ENCODE peak calls at places on chromosomes 11 and 22, in four cellular contexts. U is AG04450, E is non-pigmented ciliary epithelial cell, K is T-helper 17 cell. T is an unnamed sample.
A peak's percentile ranks its signal among the peaks of the same experiment; 100 is the strongest.

GRCh38 chr22:38005943-38006342 is 21.6 kb upstream of the SOX10 start:
- DNase-seq in U (no peak), E (no peak), K (no peak), T (no peak)

GRCh38 chr11:116217006-116217405 is 555.8 kb downstream of the BUD13 start:
- DNase-seq in U (no peak), E (no peak), K (no peak), T (no peak)

GRCh38 chr22:20531404-20532181 is 24.2 kb downstream of the MED15 start:
- DNase-seq in U (no peak), E (no peak), K (no peak), T (no peak)

GRCh38 chr22:20249797-20250354 is 18.2 kb downstream of the RTN4R start:
- DNase-seq in U (no peak), E (no peak), K (no peak), T (no peak)

GRCh38 chr22:35601743-35602633 is 15.1 kb downstream of the MB start:
- DNase-seq in U (peak; percentile 20), E (peak; percentile 42), K (no peak), T (no peak)

GRCh38 chr11:73099512-73100266 is 42.4 kb downstream of the FCHSD2 start:
- DNase-seq in U (no peak), E (no peak), K (no peak), T (no peak)

GRCh38 chr22:47613606-47614350 is 851.3 kb downstream of the TBC1D22A start:
- DNase-seq in U (no peak), E (no peak), K (no peak), T (no peak)

GRCh38 chr11:121521145-121522042 is 68.6 kb upstream of the SORL1-AS1 start:
- DNase-seq in U (no peak), E (no peak), K (no peak), T (no peak)

GRCh38 chr11:122796128-122796717 is 42.1 kb upstream of the CRTAM start:
- DNase-seq in U (no peak), E (no peak), K (peak; percentile 39), T (peak; percentile 52)

GRCh38 chr11:606245-606644 is 9.5 kb downstream of the IRF7 start:
- DNase-seq in U (no peak), E (no peak), K (no peak), T (no peak)

GRCh38 chr22:29722151-29722550 is 2.3 kb downstream of the CABP7 start:
- DNase-seq in U (no peak), E (no peak), K (no peak), T (no peak)

GRCh38 chr11:9351956-9352355 is 32.5 kb upstream of the IPO7 start:
- DNase-seq in U (no peak), E (no peak), K (no peak), T (no peak)

GRCh38 chr22:47862394-47862793 is 1099.9 kb downstream of the TBC1D22A start:
- DNase-seq in U (no peak), E (no peak), K (no peak), T (no peak)

GRCh38 chr22:30922151-30922611 is 46.4 kb downstream of the MORC2 start:
- DNase-seq in U (no peak), E (no peak), K (peak; percentile 66), T (no peak)

GRCh38 chr22:36162127-36163034 is 1.8 kb upstream of the APOL3 start:
- DNase-seq in U (no peak), E (no peak), K (no peak), T (no peak)

GRCh38 chr11:130573767-130574166 is 125.3 kb downstream of the ADAMTS15 start:
- DNase-seq in U (no peak), E (no peak), K (no peak), T (no peak)

GRCh38 chr11:9573775-9574555 is 495 bp downstream of the WEE1 start:
- DNase-seq in U (no peak), E (no peak), K (peak; percentile 23), T (peak; percentile 18)

GRCh38 chr11:71568707-71569349 is 3.5 kb downstream of the KRTAP5-10 start:
- DNase-seq in U (no peak), E (no peak), K (no peak), T (no peak)

GRCh38 chr11:71139516-71140205 is 112.7 kb downstream of the SHANK2 start:
- DNase-seq in U (no peak), E (no peak), K (no peak), T (no peak)

GRCh38 chr22:25352294-25352680 is 132.8 kb downstream of the CRYBB2 start:
- DNase-seq in U (no peak), E (no peak), K (no peak), T (no peak)

GRCh38 chr11:131038597-131038996 is 122.3 kb upstream of the SNX19 start:
- DNase-seq in U (no peak), E (peak; percentile 1), K (no peak), T (no peak)

GRCh38 chr22:49244466-49245420 is 582.9 kb downstream of the BRD1 start:
- DNase-seq in U (no peak), E (no peak), K (no peak), T (no peak)

T was measured in neural crest cell.